ENCODE peak calls at places on chromosomes 6 and 20, in four cellular contexts. J is NCI-H2081, Z is SK-N-SH, A is epithelial cell of esophagus. W is an unnamed sample.

GRCh38 chr6:145428656-145429173 is 306.6 kb downstream of the EPM2A start:
- DNase-seq in J (no peak), Z (no peak), A (no peak), W (no peak)

GRCh38 chr20:32727663-32728062 is 15.6 kb downstream of the COMMD7 start:
- DNase-seq in A (no peak), J (no peak), Z (no peak), W (peak)

GRCh38 chr6:52596371-52597028 is 19.6 kb upstream of the TRAM2 start:
- DNase-seq in A (peak), J (no peak), Z (no peak), W (peak)

GRCh38 chr6:16129623-16130243 is 847 bp downstream of the MYLIP start:
- DNase-seq in J (peak), A (peak), Z (no peak), W (peak)

GRCh38 chr20:33893314-33893713 is 82.2 kb downstream of the CHMP4B start:
- DNase-seq in A (peak), J (no peak), Z (no peak), W (peak)

GRCh38 chr6:169724554-169725269 is 412 bp upstream of the PHF10 start:
- DNase-seq in Z (peak), A (no peak), J (peak), W (peak)

GRCh38 chr20:8388146-8388545 is 256.1 kb downstream of the PLCB1 start:
- DNase-seq in A (no peak), J (no peak), Z (no peak), W (peak)

GRCh38 chr6:105553174-105553573 is 150.3 kb upstream of the PREP start:
- DNase-seq in Z (no peak), J (peak), A (peak), W (no peak)

GRCh38 chr20:47747663-47748031 is 37.6 kb downstream of the SULF2 start:
- DNase-seq in J (no peak), A (no peak), Z (no peak), W (no peak)

GRCh38 chr20:51014797-51015722 is 7.8 kb downstream of the KCNG1 start:
- DNase-seq in Z (peak), A (peak), J (peak), W (peak)

GRCh38 chr20:24722586-24722985 is 226.5 kb upstream of the CST7 start:
- DNase-seq in J (no peak), Z (no peak), A (no peak), W (no peak)

GRCh38 chr6:56729719-56730118 is 87.0 kb upstream of the DST start:
- DNase-seq in A (peak), J (no peak), Z (no peak), W (peak)

GRCh38 chr6:112148103-112148502 is 60.7 kb downstream of the FAM229B start:
- DNase-seq in J (no peak), A (no peak), Z (no peak), W (no peak)

GRCh38 chr20:46872315-46873211 is 22.1 kb upstream of the EYA2 start:
- DNase-seq in Z (peak), A (no peak), J (no peak), W (peak)

GRCh38 chr6:3355358-3356055 is 96.8 kb downstream of the PSMG4 start:
- DNase-seq in Z (no peak), A (no peak), J (no peak), W (no peak)

GRCh38 chr6:44311304-44311703 is 1.8 kb downstream of the AARS2 start:
- DNase-seq in A (no peak), J (no peak), Z (no peak), W (no peak)

GRCh38 chr20:49635171-49635570 is 67.2 kb upstream of the PTGIS start:
- DNase-seq in J (no peak), A (no peak), Z (peak), W (no peak)

GRCh38 chr6:71394001-71394432 is 105.4 kb downstream of the OGFRL1 start:
- DNase-seq in J (peak), Z (no peak), A (peak), W (peak)

GRCh38 chr6:143700684-143701342 is 23.0 kb downstream of the PHACTR2 start:
- DNase-seq in J (no peak), Z (peak), A (no peak), W (peak)

W was measured in fibroblast of the aortic adventitia.